ENCODE peak calls at places on chromosomes 3 and 15, in nine cellular contexts. F is body of pancreas; W is fibroblast of lung; S is heart right ventricle; O is H1; N is cardiac muscle cell; Q is lower lobe of right lung; T is naive thymus-derived CD4-positive, alpha-beta T cell; L is stomach. D is an unnamed sample. For H3K27me3, the result is how much of the 10 kb centered on the place peaks cover.

GRCh38 chr15:71496336-71496955 is 313.9 kb upstream of the NR2E3 start:
- DNase-seq in F (no peak), W (peak), S (no peak), O (no peak), N (peak), Q (no peak), T (no peak), L (no peak), D (no peak)

GRCh38 chr3:121942116-121942786 is 48.0 kb downstream of the SLC15A2 start:
- DNase-seq in F (peak), W (no peak), S (no peak), O (no peak), N (no peak), Q (no peak), T (no peak), L (no peak), D (peak)

GRCh38 chr15:87547470-87548181 is 708.9 kb downstream of the NTRK3 start:
- DNase-seq in F (no peak), W (peak), S (no peak), O (no peak), N (peak), Q (no peak), T (no peak), L (no peak), D (no peak)

GRCh38 chr15:98799461-98799971 is 151.2 kb downstream of the IGF1R start:
- DNase-seq in F (no peak), W (no peak), S (no peak), O (no peak), N (peak), Q (peak), T (no peak), L (no peak), D (no peak)

GRCh38 chr3:164465172-164465571 is 613.1 kb downstream of the SI start:
- DNase-seq in F (no peak), W (peak), S (no peak), O (no peak), N (no peak), Q (no peak), T (no peak), L (no peak), D (no peak)

GRCh38 chr3:64457811-64458210 is 230.0 kb downstream of the ADAMTS9 start:
- DNase-seq in F (no peak), W (peak), S (no peak), O (no peak), N (no peak), Q (no peak), T (no peak), L (no peak), D (no peak)

GRCh38 chr15:78034495-78035191 is 42.9 kb downstream of the TBC1D2B start:
- DNase-seq in F (peak), W (no peak), S (no peak), O (no peak), N (no peak), Q (peak), T (peak), L (peak), D (peak)

GRCh38 chr3:44136421-44136820 is 105.3 kb upstream of the TOPAZ1 start:
- DNase-seq in F (no peak), W (peak), S (no peak), O (no peak), N (peak), Q (no peak), T (no peak), L (no peak), D (no peak)

GRCh38 chr3:53218136-53218535 is 37.7 kb downstream of the TKT start:
- DNase-seq in F (no peak), W (no peak), S (no peak), O (no peak), N (no peak), Q (peak), T (no peak), L (no peak), D (no peak)

GRCh38 chr3:106144051-106144450 is 275.2 kb upstream of the CBLB start:
- DNase-seq in F (no peak), W (peak), S (no peak), O (no peak), N (no peak), Q (no peak), T (no peak), L (no peak), D (no peak)

GRCh38 chr15:68646156-68646555 is 67.4 kb downstream of the CORO2B start:
- DNase-seq in F (no peak), W (no peak), S (no peak), O (no peak), N (no peak), Q (no peak), T (no peak), L (no peak), D (no peak)

GRCh38 chr3:170233532-170233931 is 11.3 kb downstream of the PRKCI start:
- DNase-seq in F (no peak), W (peak), S (no peak), O (no peak), N (peak), Q (peak), T (no peak), L (peak), D (no peak)

GRCh38 chr3:197003461-197004385 is 25.9 kb downstream of the MELTF start:
- DNase-seq in F (peak), W (no peak), S (no peak), O (no peak), N (no peak), Q (no peak), T (no peak), L (peak), D (peak)

GRCh38 chr3:182792901-182793662 is at the start of gene ATP11B:
- DNase-seq in F (peak), W (peak), S (peak), O (no peak), N (peak), Q (peak), T (peak), L (peak), D (peak)

GRCh38 chr15:35023794-35024193 is 35.7 kb upstream of the ZNF770 start:
- DNase-seq in F (no peak), W (no peak), S (no peak), O (no peak), N (no peak), Q (peak), T (no peak), L (no peak), D (no peak)

GRCh38 chr15:63188937-63189871 is at the start of gene RAB8B:
- DNase-seq in F (peak), W (peak), S (peak), O (peak), N (peak), Q (peak), T (peak), L (peak), D (peak)

GRCh38 chr3:190012784-190013183 is 107.9 kb downstream of the P3H2 start:
- DNase-seq in F (no peak), W (peak), S (no peak), O (no peak), N (no peak), Q (no peak), T (no peak), L (no peak), D (no peak)

GRCh38 chr15:60760646-60761504 is 281.9 kb upstream of the ICE2 start:
- DNase-seq in F (no peak), W (peak), S (no peak), O (no peak), N (peak), Q (no peak), T (peak), L (no peak), D (no peak)

GRCh38 chr3:45567730-45568172 is 26.8 kb upstream of the LIMD1 start:
- DNase-seq in F (no peak), W (no peak), S (no peak), O (no peak), N (no peak), Q (no peak), T (peak), L (no peak), D (no peak)

GRCh38 chr3:52210550-52211046 is 12.6 kb downstream of the ALAS1 start:
- DNase-seq in F (no peak), W (no peak), S (no peak), O (no peak), N (peak), Q (no peak), T (no peak), L (peak), D (peak)

GRCh38 chr3:66038384-66038725 is 363 bp downstream of the MAGI1 start:
- DNase-seq in F (no peak), W (no peak), S (no peak), O (no peak), N (no peak), Q (no peak), T (no peak), L (no peak), D (no peak)

GRCh38 chr3:125916376-125916978 is 52.5 kb upstream of the ROPN1B start:
- DNase-seq in F (no peak), W (peak), S (no peak), O (peak), N (peak), Q (no peak), T (peak), L (peak), D (peak)

GRCh38 chr3:56754753-56755365 is 46.9 kb downstream of the ARHGEF3 start:
- DNase-seq in F (no peak), W (no peak), S (no peak), O (no peak), N (no peak), Q (peak), T (peak), L (no peak), D (no peak)

GRCh38 chr3:16148783-16149182 is 25.7 kb upstream of the GALNT15 start:
- DNase-seq in F (no peak), W (peak), S (peak), O (no peak), N (peak), Q (no peak), T (no peak), L (peak), D (peak)

GRCh38 chr3:71127052-71127451 is 456.5 kb downstream of the FOXP1 start:
- DNase-seq in F (no peak), W (no peak), S (no peak), O (no peak), N (no peak), Q (no peak), T (no peak), L (no peak), D (no peak)

GRCh38 chr3:150091626-150092025 is 120.9 kb upstream of the PFN2 start:
- DNase-seq in F (no peak), W (no peak), S (no peak), O (no peak), N (no peak), Q (no peak), T (no peak), L (no peak), D (no peak)

GRCh38 chr3:122975924-122976293 is 51.7 kb downstream of the SEMA5B start:
- DNase-seq in F (no peak), W (peak), S (no peak), O (no peak), N (no peak), Q (no peak), T (no peak), L (no peak), D (no peak)

GRCh38 chr15:38991126-38991525 is 426.5 kb upstream of the RASGRP1 start:
- DNase-seq in F (no peak), W (peak), S (no peak), O (no peak), N (peak), Q (no peak), T (no peak), L (no peak), D (no peak)

GRCh38 chr3:120202363-120202762 is 82.7 kb downstream of the GPR156 start:
- DNase-seq in F (no peak), W (no peak), S (no peak), O (no peak), N (peak), Q (no peak), T (no peak), L (no peak), D (no peak)

GRCh38 chr15:28991236-28992171 is 105.7 kb downstream of the APBA2 start:
- DNase-seq in F (no peak), W (no peak), S (no peak), O (no peak), N (no peak), Q (no peak), T (no peak), L (no peak), D (no peak)

GRCh38 chr15:100588638-100589242 is 13.2 kb downstream of the LINS1 start:
- DNase-seq in F (no peak), W (peak), S (no peak), O (no peak), N (peak), Q (no peak), T (no peak), L (no peak), D (no peak)
- H3K4me3 ChIP-seq in F (no peak), W (no peak), S (no peak), O (no peak), N (no peak), Q (no peak), T (no peak), L (no peak), D (no peak)

GRCh38 chr3:10775828-10776227 is 40.2 kb upstream of the SLC6A11 start:
- DNase-seq in F (no peak), W (no peak), S (no peak), O (no peak), N (no peak), Q (no peak), T (no peak), L (no peak), D (no peak)

GRCh38 chr3:10774825-10775224 is 41.2 kb upstream of the SLC6A11 start:
- DNase-seq in F (no peak), W (no peak), S (no peak), O (no peak), N (no peak), Q (no peak), T (no peak), L (no peak), D (no peak)

GRCh38 chr3:10775259-10775658 is 40.8 kb upstream of the SLC6A11 start:
- DNase-seq in F (no peak), W (no peak), S (no peak), O (no peak), N (no peak), Q (no peak), T (no peak), L (no peak), D (no peak)

GRCh38 chr3:10772230-10773161 is 43.5 kb upstream of the SLC6A11 start:
- DNase-seq in F (no peak), W (peak), S (no peak), O (peak), N (peak), Q (no peak), T (no peak), L (no peak), D (no peak)

GRCh38 chr3:10774129-10774670 is 41.8 kb upstream of the SLC6A11 start:
- DNase-seq in F (no peak), W (no peak), S (no peak), O (no peak), N (no peak), Q (no peak), T (no peak), L (no peak), D (no peak)
- H3K27me3 ChIP-seq in F (under half), W (under half), S (under half), O (under half), N (under half), Q (under half), T (under half), L (under half), D (under half)

DNA sequence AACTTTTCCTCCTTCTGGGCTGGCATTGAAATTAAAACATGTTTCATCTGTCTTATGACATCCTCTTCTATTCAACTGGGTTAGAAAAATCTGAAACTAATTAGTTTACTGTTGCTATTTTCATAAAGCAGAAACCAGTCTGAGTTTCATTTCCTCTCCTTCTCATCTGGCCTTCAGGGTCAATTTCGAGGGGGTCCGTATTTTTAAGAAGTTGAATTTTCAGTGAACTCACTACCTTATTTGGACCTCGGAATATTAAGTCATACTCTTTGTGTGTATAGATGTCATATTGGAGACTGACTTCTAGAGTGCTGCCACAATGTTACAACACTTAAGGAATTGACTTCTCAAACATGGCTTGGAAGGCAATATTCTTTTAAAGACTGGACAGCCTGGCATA is 485.9 kb downstream of the SQOR start:
- DNase-seq in F (no peak), W (no peak), S (no peak), O (no peak), N (no peak), Q (no peak), T (no peak), L (no peak), D (no peak)
- H3K4me3 ChIP-seq in F (no peak), W (no peak), S (no peak), O (no peak), N (no peak), Q (no peak), T (no peak), L (no peak), D (no peak)

GRCh38 chr3:147358144-147358992 is 48.0 kb downstream of the ZIC4 start:
- DNase-seq in F (no peak), W (no peak), S (no peak), O (no peak), N (no peak), Q (no peak), T (no peak), L (no peak), D (no peak)

GRCh38 chr3:147364771-147365170 is 41.6 kb downstream of the ZIC4 start:
- DNase-seq in F (no peak), W (no peak), S (no peak), O (no peak), N (no peak), Q (no peak), T (no peak), L (no peak), D (no peak)

GRCh38 chr3:147360936-147361670 is 45.2 kb downstream of the ZIC4 start:
- DNase-seq in F (no peak), W (peak), S (no peak), O (no peak), N (no peak), Q (no peak), T (no peak), L (no peak), D (no peak)

GRCh38 chr3:147359177-147360062 is 46.9 kb downstream of the ZIC4 start:
- DNase-seq in F (no peak), W (no peak), S (no peak), O (no peak), N (no peak), Q (no peak), T (no peak), L (no peak), D (no peak)

DNA sequence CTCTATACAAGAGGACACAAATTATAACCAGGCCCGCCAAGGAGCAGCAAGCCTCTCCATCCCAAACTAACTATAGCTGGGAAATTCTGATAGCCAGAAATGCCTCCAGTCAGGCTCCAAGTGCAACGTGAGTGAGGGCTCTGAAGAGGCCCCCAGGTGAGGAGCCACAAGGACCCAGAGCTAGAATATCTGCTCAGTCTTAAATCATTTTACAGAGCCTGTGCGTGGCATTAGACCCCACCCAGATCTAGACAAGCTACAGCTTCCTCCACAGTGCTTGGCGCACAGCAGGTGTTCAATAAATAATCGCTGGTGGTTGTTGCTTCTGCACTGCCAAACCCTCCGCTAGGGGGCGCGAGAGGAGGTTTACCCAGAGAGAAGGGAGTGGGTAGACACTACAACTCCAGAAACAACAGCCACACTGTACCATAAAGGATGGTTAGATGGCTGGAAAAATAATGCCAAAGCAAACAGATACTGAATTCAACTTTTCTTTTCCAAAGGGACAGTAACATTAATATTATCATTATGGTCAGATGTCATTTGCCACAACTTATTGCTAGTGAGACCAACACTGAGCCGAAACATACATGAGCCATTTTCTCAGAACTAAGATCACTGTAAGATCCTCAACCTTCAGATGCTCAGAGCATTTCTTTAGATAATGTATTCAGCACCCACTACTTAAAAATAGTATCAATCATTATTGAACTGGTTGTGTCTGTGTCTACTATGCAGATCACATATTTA is 44.5 kb downstream of the ZIC4 start:
- DNase-seq in F (peak), W (no peak), S (no peak), O (no peak), N (peak), Q (no peak), T (peak), L (no peak), D (no peak)
- H3K27me3 ChIP-seq in F (under half), W (half or more), S (under half), O (half or more), N (half or more), Q (half or more), T (under half), L (half or more), D (under half)

GRCh38 chr3:178263236-178263916 is 272.9 kb upstream of the KCNMB2 start:
- DNase-seq in F (no peak), W (peak), S (no peak), O (no peak), N (peak), Q (no peak), T (no peak), L (no peak), D (no peak)

GRCh38 chr3:178259703-178260102 is 276.5 kb upstream of the KCNMB2 start:
- DNase-seq in F (no peak), W (no peak), S (no peak), O (no peak), N (no peak), Q (no peak), T (no peak), L (no peak), D (no peak)

GRCh38 chr3:178257491-178257890 is 278.7 kb upstream of the KCNMB2 start:
- DNase-seq in F (no peak), W (no peak), S (no peak), O (no peak), N (no peak), Q (no peak), T (no peak), L (no peak), D (no peak)

GRCh38 chr3:178258121-178258520 is 278.1 kb upstream of the KCNMB2 start:
- DNase-seq in F (no peak), W (no peak), S (no peak), O (no peak), N (no peak), Q (no peak), T (no peak), L (no peak), D (no peak)

DNA sequence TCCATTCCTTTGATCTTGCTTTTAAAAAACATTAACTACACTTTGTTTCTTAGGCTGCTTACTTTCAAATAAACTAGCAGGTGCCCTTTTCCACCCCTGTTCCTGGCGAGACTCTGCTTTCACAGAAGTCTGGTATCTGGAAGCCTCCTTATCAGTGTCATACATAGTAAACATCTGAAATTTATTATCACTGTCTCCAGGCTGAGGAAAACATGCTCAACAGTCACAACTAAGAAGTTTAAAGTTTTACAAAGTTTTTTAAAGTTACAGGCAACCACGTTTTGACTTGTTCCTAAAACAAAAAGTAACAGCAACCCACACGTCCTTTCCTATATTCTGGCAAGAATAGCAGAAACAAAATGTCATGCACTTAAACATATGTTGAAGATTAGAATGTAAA is 275.3 kb upstream of the KCNMB2 start:
- DNase-seq in F (no peak), W (no peak), S (no peak), O (no peak), N (peak), Q (no peak), T (no peak), L (no peak), D (no peak)
- H3K4me3 ChIP-seq in F (no peak), W (no peak), S (no peak), O (no peak), N (no peak), Q (no peak), T (no peak), L (no peak), D (no peak)

GRCh38 chr3:127159547-127159946 is 33.4 kb upstream of the PRR23E start:
- DNase-seq in F (no peak), W (no peak), S (no peak), O (no peak), N (no peak), Q (no peak), T (no peak), L (no peak), D (no peak)
- H3K27me3 ChIP-seq in F (under half), W (under half), S (under half), O (under half), N (under half), Q (under half), T (under half), L (under half), D (under half)

GRCh38 chr15:89358435-89358754 is 23.8 kb upstream of the POLG start:
- DNase-seq in F (no peak), W (no peak), S (no peak), O (no peak), N (no peak), Q (no peak), T (no peak), L (no peak), D (no peak)
- H3K4me3 ChIP-seq in F (no peak), W (no peak), S (peak), O (peak), N (peak), Q (peak), T (peak), L (peak), D (no peak)

D was measured in prostate gland.